ENCODE peak calls at places on chromosomes 16 and 17, in ten cellular contexts. P is stimulated activated CD8-positive, alpha-beta memory T cell treated with anti-CD3 and anti-CD28 coated beads, Interleukin-15, amount 100 ng/mL, for 24 hours; M is stimulated activated effector memory CD8-positive, alpha-beta T cell treated with anti-CD3 and anti-CD28 coated beads, Interleukin-12 subunit alpha, Interleukin-12 subunit beta, amount 100 ng/mL, for 72 hours; E is NCI-H1105 treated with DMSO at 0.1 percent for 48 hours; Q is effector memory CD8-positive, alpha-beta T cell; G is EL; X is GM23248; D is upper lobe of right lung; T is CD8-positive, alpha-beta T cell; J is stomach. A is an unnamed sample.

GRCh38 chr17:79825580-79825921 is 13.7 kb downstream of the CBX4 start:
- DNase-seq in P (no peak), M (no peak), E (no peak), Q (no peak), G (no peak), X (no peak), D (no peak), T (no peak), J (no peak), A (no peak)

GRCh38 chr17:36514856-36515255 is 19.8 kb downstream of the MYO19 start:
- DNase-seq in P (no peak), M (no peak), E (no peak), Q (no peak), G (no peak), X (no peak), D (no peak), T (no peak), J (no peak), A (no peak)

GRCh38 chr16:8863594-8864424 is 5.0 kb downstream of the CARHSP1 start:
- DNase-seq in P (no peak), M (no peak), E (no peak), Q (no peak), G (no peak), X (peak), D (no peak), T (no peak), J (peak), A (no peak)

GRCh38 chr17:41284043-41284442 is 8.5 kb downstream of the KRTAP9-7 start:
- DNase-seq in P (no peak), M (no peak), E (no peak), Q (no peak), G (peak), X (peak), D (no peak), T (no peak), J (no peak), A (no peak)

GRCh38 chr17:14672830-14673229 is 371.9 kb downstream of the HS3ST3B1 start:
- DNase-seq in P (no peak), M (no peak), E (no peak), Q (no peak), G (peak), X (peak), D (no peak), T (no peak), J (no peak), A (peak)

GRCh38 chr17:76193616-76194015 is 46.7 kb downstream of the RNF157 start:
- DNase-seq in P (no peak), M (no peak), E (no peak), Q (no peak), G (no peak), X (no peak), D (no peak), T (no peak), J (no peak), A (no peak)

GRCh38 chr17:51590071-51590470 is 329.7 kb downstream of the UTP18 start:
- DNase-seq in P (no peak), M (no peak), E (peak), Q (no peak), G (no peak), X (no peak), D (no peak), T (no peak), J (no peak), A (peak)

GRCh38 chr16:52548261-52549010 is 1.5 kb upstream of the TOX3 start:
- DNase-seq in P (no peak), M (no peak), E (no peak), Q (no peak), G (no peak), X (no peak), D (no peak), T (no peak), J (no peak), A (no peak)

GRCh38 chr16:10519929-10520868 is 60.2 kb downstream of the EMP2 start:
- DNase-seq in P (no peak), M (no peak), E (no peak), Q (no peak), G (no peak), X (no peak), D (no peak), T (no peak), J (peak), A (no peak)

GRCh38 chr17:64520359-64520758 is 13.6 kb downstream of the CEP95 start:
- DNase-seq in P (no peak), M (no peak), E (no peak), Q (no peak), G (no peak), X (no peak), D (no peak), T (no peak), J (no peak), A (no peak)

GRCh38 chr17:49244839-49245238 is 14.3 kb upstream of the PHOSPHO1 start:
- DNase-seq in P (no peak), M (no peak), E (no peak), Q (no peak), G (no peak), X (no peak), D (no peak), T (no peak), J (no peak), A (no peak)

GRCh38 chr16:14509675-14510132 is 120.4 kb downstream of the PARN start:
- DNase-seq in P (no peak), M (no peak), E (no peak), Q (no peak), G (no peak), X (peak), D (no peak), T (no peak), J (no peak), A (no peak)

GRCh38 chr17:307741-308507 is 44.7 kb downstream of the RPH3AL start:
- DNase-seq in P (no peak), M (no peak), E (no peak), Q (no peak), G (no peak), X (peak), D (no peak), T (no peak), J (no peak), A (no peak)

GRCh38 chr17:62919388-62919787 is 46.6 kb upstream of the TANC2 start:
- DNase-seq in P (no peak), M (no peak), E (no peak), Q (no peak), G (peak), X (no peak), D (no peak), T (no peak), J (no peak), A (no peak)

GRCh38 chr16:75263963-75264445 is 12.6 kb upstream of the BCAR1 start:
- DNase-seq in P (no peak), M (no peak), E (no peak), Q (no peak), G (peak), X (peak), D (no peak), T (no peak), J (no peak), A (no peak)

GRCh38 chr16:56625140-56625942 is at the start of gene MT1E:
- DNase-seq in P (peak), M (peak), E (no peak), Q (peak), G (peak), X (peak), D (peak), T (no peak), J (peak), A (no peak)

GRCh38 chr17:45019177-45019711 is 32.2 kb downstream of the DCAKD start:
- DNase-seq in P (peak), M (peak), E (peak), Q (peak), G (peak), X (peak), D (peak), T (no peak), J (peak), A (no peak)

GRCh38 chr16:31712064-31712540 is 161.5 kb upstream of the ZNF267 start:
- DNase-seq in P (no peak), M (no peak), E (no peak), Q (no peak), G (no peak), X (no peak), D (no peak), T (no peak), J (no peak), A (no peak)

GRCh38 chr17:76292567-76292966 is 15.5 kb downstream of the QRICH2 start:
- DNase-seq in P (no peak), M (no peak), E (no peak), Q (no peak), G (no peak), X (no peak), D (no peak), T (no peak), J (no peak), A (no peak)

GRCh38 chr17:6306820-6307219 is 128.1 kb downstream of the AIPL1 start:
- DNase-seq in P (no peak), M (no peak), E (no peak), Q (no peak), G (no peak), X (no peak), D (no peak), T (no peak), J (no peak), A (no peak)

GRCh38 chr17:41547921-41548843 is 20.1 kb upstream of the KRT19 start:
- DNase-seq in P (no peak), M (peak), E (no peak), Q (no peak), G (peak), X (peak), D (peak), T (no peak), J (peak), A (no peak)

GRCh38 chr16:52460652-52461172 is 86.2 kb downstream of the TOX3 start:
- DNase-seq in P (no peak), M (no peak), E (no peak), Q (no peak), G (no peak), X (no peak), D (no peak), T (no peak), J (no peak), A (no peak)

GRCh38 chr16:69890891-69891282 is 60.2 kb upstream of the CLEC18A start:
- DNase-seq in P (no peak), M (no peak), E (no peak), Q (no peak), G (no peak), X (no peak), D (no peak), T (no peak), J (no peak), A (no peak)

GRCh38 chr16:706189-707061 is 824 bp upstream of the FBXL16 start:
- DNase-seq in P (no peak), M (no peak), E (no peak), Q (no peak), G (no peak), X (no peak), D (no peak), T (no peak), J (no peak), A (no peak)

GRCh38 chr17:47888293-47888692 is 7.7 kb upstream of the SP2 start:
- DNase-seq in P (no peak), M (no peak), E (no peak), Q (no peak), G (no peak), X (no peak), D (no peak), T (no peak), J (no peak), A (no peak)

GRCh38 chr16:85173981-85174751 is 61.9 kb upstream of the CIBAR2 start:
- DNase-seq in P (no peak), M (no peak), E (peak), Q (no peak), G (peak), X (peak), D (no peak), T (no peak), J (peak), A (no peak)

GRCh38 chr17:6523330-6523729 is 33.0 kb downstream of the PITPNM3 start:
- DNase-seq in P (no peak), M (no peak), E (no peak), Q (no peak), G (peak), X (peak), D (peak), T (no peak), J (no peak), A (no peak)